ENCODE peak calls at places on chromosome 4, in four cellular contexts. Q, K, M and I are unnamed samples.

GRCh38 chr4:40583850-40584439 is 45.7 kb downstream of the RBM47 start:
- DNase-seq in Q (no peak), K (no peak), M (no peak), I (no peak)

GRCh38 chr4:122500852-122501501 is 44.5 kb upstream of the IL2 start:
- DNase-seq in Q (no peak), K (no peak), M (peak), I (no peak)

GRCh38 chr4:47468686-47469365 is 5.3 kb upstream of the COMMD8 start:
- DNase-seq in Q (no peak), K (no peak), M (peak), I (no peak)

GRCh38 chr4:45122406-45122805 is 396.1 kb upstream of the GNPDA2 start:
- DNase-seq in Q (no peak), K (no peak), M (no peak), I (no peak)

GRCh38 chr4:111689731-111690130 is 455.5 kb upstream of the FAM241A start:
- DNase-seq in Q (no peak), K (no peak), M (peak), I (no peak)

GRCh38 chr4:122003335-122003734 is 51.5 kb upstream of the TRPC3 start:
- DNase-seq in Q (no peak), K (peak), M (peak), I (no peak)

GRCh38 chr4:152021788-152022438 is 261.1 kb upstream of the GATB start:
- DNase-seq in Q (no peak), K (no peak), M (no peak), I (no peak)

GRCh38 chr4:150315691-150316090 is 237.4 kb downstream of the DCLK2 start:
- DNase-seq in Q (no peak), K (no peak), M (no peak), I (no peak)

GRCh38 chr4:95547708-95548471 is 883 bp downstream of the UNC5C start:
- DNase-seq in Q (no peak), K (peak), M (peak), I (no peak)

GRCh38 chr4:48078862-48079655 is 55.0 kb downstream of the TXK start:
- DNase-seq in Q (no peak), K (no peak), M (peak), I (no peak)

GRCh38 chr4:182492456-182492855 is 249.3 kb downstream of the TENM3 start:
- DNase-seq in Q (no peak), K (no peak), M (peak), I (no peak)

GRCh38 chr4:901192-901910 is 30.8 kb downstream of the GAK start:
- DNase-seq in Q (no peak), K (no peak), M (no peak), I (no peak)

GRCh38 chr4:169268951-169269781 is 1.6 kb downstream of the SH3RF1 start:
- DNase-seq in Q (no peak), K (no peak), M (peak), I (no peak)

GRCh38 chr4:76974150-76974549 is 24.6 kb downstream of the SEPTIN11 start:
- DNase-seq in Q (no peak), K (no peak), M (no peak), I (no peak)

GRCh38 chr4:117678861-117679260 is 355.4 kb upstream of the NDST3 start:
- DNase-seq in Q (no peak), K (no peak), M (no peak), I (no peak)

GRCh38 chr4:726235-726787 is 20.7 kb downstream of the PCGF3 start:
- DNase-seq in Q (no peak), K (no peak), M (peak), I (no peak)

GRCh38 chr4:138775890-138776289 is 239.7 kb upstream of the NOCT start:
- DNase-seq in Q (no peak), K (no peak), M (peak), I (no peak)

GRCh38 chr4:82561745-82562552 is at the start of gene TMEM150C:
- DNase-seq in Q (no peak), K (peak), M (peak), I (no peak)

GRCh38 chr4:95644417-95644816 is 95.6 kb upstream of the UNC5C start:
- DNase-seq in Q (no peak), K (no peak), M (no peak), I (no peak)

GRCh38 chr4:142728209-142728608 is 117.9 kb downstream of the INPP4B start:
- DNase-seq in Q (no peak), K (no peak), M (no peak), I (no peak)

GRCh38 chr4:140363558-140363957 is 9.9 kb upstream of the SCOC start:
- DNase-seq in Q (no peak), K (no peak), M (no peak), I (no peak)

GRCh38 chr4:107640157-107640556 is 79.9 kb downstream of the PAPSS1 start:
- DNase-seq in Q (no peak), K (no peak), M (no peak), I (no peak)

GRCh38 chr4:170090667-170091052 is 904 bp upstream of the AADAT start:
- DNase-seq in Q (no peak), K (no peak), M (peak), I (no peak)

GRCh38 chr4:165355900-165356300 is 22.9 kb upstream of the CPE start:
- DNase-seq in Q (no peak), K (peak), M (peak), I (no peak)

GRCh38 chr4:57442834-57443291 is 332.7 kb upstream of the IGFBP7 start:
- DNase-seq in Q (no peak), K (peak), M (peak), I (no peak)

GRCh38 chr4:35673137-35673536 is 571.2 kb downstream of the ARAP2 start:
- DNase-seq in Q (no peak), K (no peak), M (no peak), I (no peak)

GRCh38 chr4:95267081-95267480 is 281.7 kb downstream of the UNC5C start:
- DNase-seq in Q (no peak), K (no peak), M (peak), I (no peak)

GRCh38 chr4:13618212-13618806 is 9.2 kb downstream of the BOD1L1 start:
- DNase-seq in Q (no peak), K (no peak), M (no peak), I (no peak)

GRCh38 chr4:145804134-145804533 is 124.2 kb downstream of the C4orf51 start:
- DNase-seq in Q (no peak), K (no peak), M (peak), I (no peak)

GRCh38 chr4:105637409-105638258 is 70.9 kb downstream of the INTS12 start:
- DNase-seq in Q (no peak), K (no peak), M (peak), I (no peak)

GRCh38 chr4:164239976-164240375 is 514.0 kb upstream of the SMIM31 start:
- DNase-seq in Q (no peak), K (no peak), M (peak), I (no peak)

GRCh38 chr4:72951628-72952027 is 117.9 kb downstream of the COX18 start:
- DNase-seq in Q (no peak), K (no peak), M (no peak), I (no peak)

GRCh38 chr4:3414421-3415279 is 27.1 kb upstream of the HGFAC start:
- DNase-seq in Q (no peak), K (peak), M (no peak), I (no peak)

GRCh38 chr4:86547140-86547539 is 47.0 kb upstream of the PTPN13 start:
- DNase-seq in Q (no peak), K (no peak), M (no peak), I (no peak)

GRCh38 chr4:140049924-140050681 is 103.9 kb downstream of the MAML3 start:
- DNase-seq in Q (no peak), K (peak), M (peak), I (no peak)

GRCh38 chr4:10773656-10774055 is 89.1 kb upstream of the CLNK start:
- DNase-seq in Q (no peak), K (no peak), M (no peak), I (no peak)

GRCh38 chr4:151045907-151046306 is 30.8 kb upstream of the LRBA start:
- DNase-seq in Q (no peak), K (peak), M (no peak), I (no peak)

GRCh38 chr4:110484767-110485166 is 8.8 kb downstream of the ENPEP start:
- DNase-seq in Q (no peak), K (no peak), M (peak), I (no peak)

GRCh38 chr4:38180456-38180855 is 220.3 kb downstream of the PTTG2 start:
- DNase-seq in Q (no peak), K (no peak), M (peak), I (no peak)